ENCODE peak calls at places on chromosomes 4 and X, in nine cellular contexts. J is IMR-90, P is body of pancreas, G is spleen, Y is stomach, I is adrenal gland, M is A549, T is lower leg skin, N is HCT116. C is an unnamed sample.

GRCh38 chrX:102985182-102985581 is 48.1 kb downstream of the RAB40AL start:
- DNase-seq in J (no peak), T (peak; percentile 12), I (peak; percentile 20), G (no peak), M (no peak), P (peak; percentile 7), N (no peak), Y (no peak), C (peak; percentile 98)

GRCh38 chrX:17036172-17036961 is 89.9 kb downstream of the REPS2 start:
- DNase-seq in M (no peak), J (no peak), P (no peak), G (no peak), T (no peak), I (no peak), Y (no peak), N (no peak), C (no peak)

GRCh38 chrX:13898084-13898483 is 81.2 kb upstream of the GPM6B start:
- DNase-seq in P (peak; percentile 3), G (no peak), N (no peak), M (no peak), I (no peak), Y (no peak), T (no peak), J (peak; percentile 22), C (peak; percentile 44)

GRCh38 chr4:145019346-145019745 is 78.7 kb downstream of the ANAPC10 start:
- DNase-seq in J (no peak), M (no peak), P (no peak), Y (no peak), N (no peak), G (no peak), I (no peak), T (no peak), C (no peak)

GRCh38 chrX:95056901-95057300 is 1382.9 kb downstream of the FAM133A start:
- DNase-seq in Y (no peak), G (no peak), I (no peak), T (no peak), P (no peak), N (no peak), J (peak; percentile 4), M (no peak), C (no peak)

GRCh38 chr4:1771555-1772305 is 21.4 kb upstream of the FGFR3 start:
- DNase-seq in P (no peak), Y (no peak), G (no peak), I (no peak), T (no peak), J (no peak), N (no peak), M (no peak), C (peak; percentile 88)

GRCh38 chr4:4990329-4990728 is 28.9 kb downstream of the CYTL1 start:
- DNase-seq in G (no peak), P (no peak), J (no peak), M (no peak), I (no peak), N (no peak), Y (no peak), T (no peak), C (no peak)

GRCh38 chr4:152408514-152409327 is 127.2 kb downstream of the FBXW7 start:
- DNase-seq in Y (no peak), J (peak; percentile 50), G (no peak), T (no peak), M (peak; percentile 5), I (no peak), P (no peak), N (peak; percentile 15), C (peak; percentile 53)

GRCh38 chr4:111847256-111848108 is 297.8 kb upstream of the FAM241A start:
- DNase-seq in J (no peak), N (no peak), M (no peak), P (no peak), I (no peak), T (no peak), Y (no peak), G (no peak), C (peak; percentile 11)

GRCh38 chr4:20253799-20254409 is 2.2 kb downstream of the SLIT2 start:
- DNase-seq in Y (no peak), P (peak; percentile 6), N (no peak), G (peak; percentile 75), J (peak; percentile 30), T (no peak), M (no peak), I (peak; percentile 37), C (no peak)

GRCh38 chrX:23369037-23369436 is 34.4 kb downstream of the PTCHD1 start:
- DNase-seq in T (no peak), G (no peak), I (no peak), P (no peak), Y (no peak), M (no peak), J (no peak), N (no peak), C (no peak)

GRCh38 chr4:20639346-20639745 is 60.9 kb upstream of the PACRGL start:
- DNase-seq in J (no peak), N (no peak), P (no peak), G (no peak), Y (no peak), T (no peak), I (no peak), M (no peak), C (no peak)

GRCh38 chr4:141636771-141637460 is 533 bp downstream of the IL15 start:
- DNase-seq in T (no peak), M (peak; percentile 54), Y (peak; percentile 58), G (peak; percentile 87), J (peak; percentile 64), P (peak; percentile 33), N (peak; percentile 18), I (peak; percentile 42), C (no peak)

GRCh38 chrX:150772150-150772970 is 79.2 kb downstream of the MTMR1 start:
- DNase-seq in G (peak; percentile 93), P (peak; percentile 71), T (peak; percentile 52), N (peak; percentile 13), I (peak; percentile 72), J (peak; percentile 45), Y (peak; percentile 81), M (peak; percentile 74), C (peak; percentile 79)

GRCh38 chr4:107603430-107603829 is 116.6 kb downstream of the PAPSS1 start:
- DNase-seq in N (no peak), Y (peak; percentile 34), T (no peak), G (no peak), J (peak; percentile 54), P (no peak), I (no peak), M (no peak), C (no peak)

GRCh38 chrX:13440166-13440565 is 120.3 kb upstream of the ATXN3L start:
- DNase-seq in N (no peak), P (no peak), T (no peak), G (no peak), Y (no peak), J (peak; percentile 69), I (no peak), M (no peak), C (no peak)

GRCh38 chr4:63017300-63017699 is 1392.0 kb downstream of the TECRL start:
- DNase-seq in I (no peak), P (no peak), N (no peak), Y (no peak), T (no peak), J (no peak), G (no peak), M (no peak), C (no peak)

GRCh38 chr4:89299153-89299789 is 8.3 kb downstream of the GPRIN3 start:
- DNase-seq in G (no peak), I (no peak), M (no peak), J (no peak), N (no peak), Y (no peak), P (peak; percentile 33), T (no peak), C (no peak)

DNA sequence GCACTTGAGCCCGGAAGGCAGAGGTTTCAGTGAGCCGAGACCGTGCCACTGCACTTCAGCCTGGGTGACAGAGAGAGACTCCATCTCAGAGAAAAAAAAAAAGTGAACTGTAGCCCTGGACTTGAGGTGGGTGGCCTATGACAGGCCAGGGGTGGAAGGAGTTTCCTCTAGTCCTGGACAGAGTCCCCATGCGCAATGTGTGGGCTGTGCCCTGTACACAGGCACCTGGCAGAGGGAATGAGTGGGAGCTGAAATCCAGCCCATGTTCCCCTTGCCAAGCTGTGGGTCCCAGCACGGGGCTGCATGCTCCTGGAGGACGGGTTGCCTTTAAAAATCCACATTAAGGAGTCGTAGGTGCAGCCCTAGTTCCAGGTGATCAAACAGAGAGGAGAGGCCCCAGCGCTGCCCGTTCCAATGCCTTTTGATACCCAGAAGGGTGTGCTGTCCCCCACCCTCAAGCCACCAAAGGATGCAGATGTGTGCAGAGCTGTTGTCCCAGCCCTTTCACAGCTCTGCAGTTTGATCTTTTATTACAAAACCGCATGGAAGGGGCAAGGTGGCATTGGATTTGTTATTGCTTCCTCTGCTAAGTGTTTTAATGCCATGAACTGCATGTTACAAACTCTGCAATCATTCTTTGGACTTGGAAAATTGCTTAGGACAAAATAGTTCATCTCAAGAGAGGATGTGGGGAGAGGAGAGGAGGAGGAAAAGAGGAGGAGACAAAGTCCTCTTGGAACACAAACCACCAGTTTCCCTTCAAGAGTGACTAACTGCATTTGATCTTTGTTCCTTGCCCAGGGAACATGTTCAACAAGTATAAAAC is 38.0 kb upstream of the PDK3 start:
- DNase-seq in I (no peak), J (no peak), Y (no peak), T (no peak), G (no peak), P (no peak), M (no peak), N (no peak), C (no peak)
- H3K4me3 ChIP-seq in I (no peak overlapping the region), J (no peak overlapping the region), Y (no peak overlapping the region), T (no peak overlapping the region), G (no peak overlapping the region), P (no peak overlapping the region), M (no peak overlapping the region), N (no peak overlapping the region), C (no peak overlapping the region)

GRCh38 chrX:118974908-118975671 is 672 bp downstream of the LONRF3 start:
- DNase-seq in J (no peak), Y (peak; percentile 68), G (peak; percentile 88), N (no peak), P (peak; percentile 50), M (no peak), T (no peak), I (peak; percentile 36), C (peak; percentile 74)
- TF ChIP-seq POLR2A in J (no peak), Y (no peak), G (no peak), N (peak; percentile 8), P (peak; percentile 59), M (no peak), T (no peak), I (peak; percentile 32), C (no peak)

DNA sequence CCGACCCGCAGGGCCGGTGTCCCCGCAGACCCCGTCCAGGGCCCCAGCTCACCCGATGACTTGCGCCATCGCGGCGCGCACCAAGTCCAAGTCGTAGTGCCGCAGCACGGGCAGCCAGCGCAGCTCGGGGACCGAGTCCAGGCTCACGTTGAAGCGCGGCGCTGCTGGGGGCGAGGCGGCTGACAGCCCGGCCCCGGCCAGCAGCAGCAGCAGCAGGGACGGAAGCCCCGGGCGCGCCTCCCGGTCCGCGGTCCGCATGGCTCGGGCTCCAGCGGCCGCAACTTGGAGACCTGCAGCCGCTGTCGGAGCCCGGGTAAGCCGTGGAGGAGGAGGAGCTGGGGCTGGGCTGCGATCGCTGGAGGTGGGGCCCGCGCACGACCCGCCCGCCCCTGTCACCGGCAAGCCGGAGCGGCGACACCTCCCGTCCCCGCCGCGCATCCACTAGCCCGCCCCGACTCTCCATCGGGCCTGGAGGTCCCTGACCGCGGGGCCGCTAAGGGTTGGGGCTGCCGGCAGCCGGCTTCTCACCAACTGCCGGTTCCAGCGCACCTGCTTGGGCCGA is at the start of gene NAAA:
- DNase-seq in G (peak; percentile 98), Y (peak; percentile 89), T (peak; percentile 41), M (peak; percentile 66), N (peak; percentile 51), P (peak; percentile 76), I (peak; percentile 87), J (peak; percentile 65), C (peak; percentile 82)
- TF ChIP-seq CTCF in G (peak; percentile 50), Y (peak; percentile 71), T (no peak), M (peak; percentile 34), N (no peak), P (peak; percentile 56), I (peak; percentile 55), J (peak; percentile 43), C (no peak)

GRCh38 chr4:46389301-46389761 is 597 bp downstream of the GABRA2 start:
- DNase-seq in T (no peak), I (no peak), Y (no peak), P (no peak), J (no peak), N (no peak), G (no peak), M (no peak), C (no peak)
- H3K4me3 ChIP-seq in T (no peak overlapping the region), I (peak overlapping the region; percentile 35), Y (peak overlapping the region; percentile 44), P (no peak overlapping the region), J (peak overlapping the region; percentile 45), N (no peak overlapping the region), G (peak overlapping the region; percentile 5), M (peak overlapping the region; percentile 32), C (no peak overlapping the region)